ENCODE peak calls at places on chromosomes 4 and X, in ten cellular contexts. R is uterus, L is SJSA1, S is SJCRH30, G is adipocyte, O is hepatocyte, P is left ventricle myocardium inferior, T is HepG2, M is pancreas, C is A673. Z is an unnamed sample.

GRCh38 chr4:23305026-23305425 is 584.8 kb downstream of the PPARGC1A start:
- DNase-seq in M (no peak), P (no peak), G (no peak), S (no peak), T (peak; percentile 2), O (no peak), R (no peak), L (no peak), C (no peak), Z (no peak)

GRCh38 chrX:37726346-37726745 is 40.8 kb downstream of the XK start:
- DNase-seq in S (no peak), R (no peak), T (no peak), O (no peak), P (no peak), L (no peak), M (no peak), G (no peak), C (no peak), Z (no peak)

GRCh38 chrX:52934704-52935468 is 23.4 kb downstream of the FAM156A start:
- DNase-seq in R (peak; percentile 96), P (peak; percentile 91), G (peak; percentile 97), L (peak; percentile 92), S (peak; percentile 87), C (peak; percentile 98), M (peak; percentile 98), T (peak; percentile 81), O (peak; percentile 94), Z (peak; percentile 88)

GRCh38 chrX:155881158-155881993 is at the start of gene VAMP7:
- DNase-seq in O (peak; percentile 91), M (peak; percentile 82), L (peak; percentile 87), P (peak; percentile 85), G (peak; percentile 92), R (peak; percentile 79), C (peak; percentile 90), S (peak; percentile 86), T (peak; percentile 78), Z (peak; percentile 84)

GRCh38 chrX:26914232-26914631 is 548.9 kb downstream of the PPP4R3C start:
- DNase-seq in O (no peak), C (no peak), S (no peak), T (no peak), M (no peak), G (no peak), P (no peak), L (no peak), R (no peak), Z (no peak)

GRCh38 chr4:98508825-98509539 is 149.4 kb downstream of the TSPAN5 start:
- DNase-seq in P (no peak), T (no peak), L (no peak), O (no peak), M (no peak), G (no peak), S (no peak), R (no peak), C (peak; percentile 89), Z (no peak)

GRCh38 chrX:68146054-68146453 is 287.2 kb downstream of the OPHN1 start:
- DNase-seq in T (peak; percentile 39), O (peak; percentile 44), S (peak; percentile 5), P (no peak), C (peak; percentile 42), M (no peak), G (peak; percentile 58), R (no peak), L (no peak), Z (no peak)

GRCh38 chr4:168241953-168242352 is 76.6 kb downstream of the DDX60 start:
- DNase-seq in M (no peak), T (no peak), R (no peak), C (no peak), L (no peak), S (no peak), O (no peak), G (no peak), P (no peak), Z (no peak)

GRCh38 chr4:27316176-27316575 is 455.5 kb downstream of the STIM2 start:
- DNase-seq in C (no peak), S (no peak), M (no peak), O (peak; percentile 10), G (no peak), R (no peak), T (no peak), P (no peak), L (no peak), Z (no peak)

GRCh38 chrX:150983526-150984163 is 510 bp downstream of the HMGB3 start:
- DNase-seq in C (no peak), S (no peak), R (no peak), P (no peak), G (peak; percentile 38), T (no peak), O (peak; percentile 25), L (no peak), M (no peak), Z (no peak)

GRCh38 chrX:2425281-2426071 is 75.3 kb downstream of the DHRSX start:
- DNase-seq in G (peak; percentile 2), P (no peak), L (no peak), R (no peak), O (no peak), M (no peak), T (peak; percentile 10), S (no peak), C (peak; percentile 35), Z (no peak)

GRCh38 chr4:163892417-163892816 is 397.9 kb downstream of the TMA16 start:
- DNase-seq in T (no peak), O (no peak), C (no peak), L (no peak), G (no peak), P (no peak), M (no peak), R (no peak), S (no peak), Z (no peak)

GRCh38 chr4:2340272-2341061 is 78.0 kb downstream of the ZFYVE28 start:
- DNase-seq in C (no peak), S (no peak), G (no peak), P (no peak), O (no peak), L (peak; percentile 30), T (no peak), M (no peak), R (peak; percentile 5), Z (no peak)

GRCh38 chr4:55125087-55125721 is at the start of gene KDR:
- DNase-seq in C (peak; percentile 30), T (no peak), M (no peak), P (peak; percentile 56), G (peak; percentile 30), S (peak; percentile 17), L (no peak), O (peak; percentile 45), R (peak; percentile 65), Z (no peak)

DNA sequence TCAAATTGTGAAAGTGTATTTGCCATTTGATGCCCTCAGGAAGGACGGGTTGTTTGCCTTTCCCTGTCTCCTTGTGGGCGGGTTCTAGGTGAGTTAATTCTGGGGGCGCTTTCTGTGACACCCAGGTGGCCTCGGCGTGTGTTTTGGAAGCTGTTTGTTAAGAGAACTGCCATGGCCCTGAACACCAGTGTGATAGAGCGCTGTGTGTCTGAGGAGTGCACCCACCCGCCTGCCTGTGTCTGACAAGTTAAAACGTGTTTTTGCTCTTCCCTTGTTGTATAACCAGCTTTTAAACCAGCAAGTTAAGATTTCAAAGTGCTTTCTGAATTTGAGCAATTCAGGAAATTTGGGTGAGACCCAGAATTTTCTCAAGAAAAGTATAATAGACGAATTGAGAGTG is 55.3 kb upstream of the HGFAC start:
- DNase-seq in L (no peak), P (no peak), G (no peak), S (no peak), M (no peak), T (no peak), C (no peak), R (no peak), O (no peak), Z (no peak)
- H3K4me1 ChIP-seq in L (peaks cover 67% of the 10 kb centered on the region), P (peaks cover 49% of the 10 kb centered on the region), G (peaks cover 31% of the 10 kb centered on the region), S (peaks cover 11% of the 10 kb centered on the region), M (no peaks in the 10 kb centered on the region), T (peaks cover 46% of the 10 kb centered on the region), C (peaks cover 13% of the 10 kb centered on the region), R (no peaks in the 10 kb centered on the region), O (peaks cover 30% of the 10 kb centered on the region), Z (no peaks in the 10 kb centered on the region)

GRCh38 chr4:6603128-6603527 is 28.1 kb downstream of the MAN2B2 start:
- DNase-seq in S (no peak), L (no peak), M (no peak), G (no peak), C (no peak), P (no peak), T (no peak), R (no peak), O (no peak), Z (no peak)

GRCh38 chr4:6607368-6608050 is 32.5 kb downstream of the MAN2B2 start:
- DNase-seq in M (no peak), O (no peak), C (no peak), P (no peak), L (no peak), G (no peak), T (no peak), R (no peak), S (no peak), Z (no peak)

GRCh38 chr4:6605605-6606004 is 30.6 kb downstream of the MAN2B2 start:
- DNase-seq in O (no peak), M (no peak), G (no peak), T (no peak), L (no peak), S (no peak), C (no peak), P (no peak), R (no peak), Z (no peak)

GRCh38 chr4:6606465-6607235 is 31.7 kb downstream of the MAN2B2 start:
- DNase-seq in P (no peak), T (no peak), G (no peak), S (no peak), R (no peak), M (no peak), C (no peak), O (no peak), L (no peak), Z (no peak)

GRCh38 chr4:6605114-6605513 is 30.1 kb downstream of the MAN2B2 start:
- DNase-seq in L (no peak), S (no peak), R (no peak), G (no peak), T (no peak), O (no peak), M (no peak), P (no peak), C (no peak), Z (no peak)
- H3K36me3 ChIP-seq in L (peaks cover 4% of the 10 kb centered on the region), S (no peaks in the 10 kb centered on the region), R (no peaks in the 10 kb centered on the region), G (peaks cover 51% of the 10 kb centered on the region), T (peaks cover 11% of the 10 kb centered on the region), O (no peaks in the 10 kb centered on the region), M (no peaks in the 10 kb centered on the region), P (peaks cover 79% of the 10 kb centered on the region), C (no peaks in the 10 kb centered on the region), Z (no peaks in the 10 kb centered on the region)

DNA sequence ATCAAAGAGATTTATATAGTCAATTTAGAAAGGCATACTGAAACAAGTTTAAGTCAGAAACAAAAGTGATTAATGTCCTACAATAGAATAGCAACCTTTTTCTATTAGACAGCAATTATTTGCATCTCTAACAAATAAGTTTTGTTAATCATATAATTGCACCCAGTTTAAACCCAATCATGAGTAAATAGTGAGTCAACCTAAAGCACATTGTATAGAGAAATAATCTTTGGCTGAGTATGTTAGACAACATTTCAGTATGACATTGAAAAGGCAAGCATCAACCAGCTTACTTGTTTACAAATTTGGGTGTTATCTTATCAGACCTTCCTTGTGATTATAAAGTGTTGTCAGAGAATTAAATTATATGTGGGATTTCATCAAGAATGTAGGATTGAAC is 209.5 kb downstream of the IL15 start:
- DNase-seq in L (no peak), T (no peak), M (no peak), O (no peak), R (no peak), P (no peak), G (no peak), S (no peak), C (no peak), Z (no peak)
- H3K4me3 ChIP-seq in L (no peak overlapping the region), T (no peak overlapping the region), M (no peak overlapping the region), O (no peak overlapping the region), R (no peak overlapping the region), P (no peak overlapping the region), G (no peak overlapping the region), S (no peak overlapping the region), C (no peak overlapping the region), Z (no peak overlapping the region)

GRCh38 chr4:73709461-73710033 is 30.8 kb upstream of the CXCL8 start:
- DNase-seq in S (no peak), C (no peak), G (no peak), L (no peak), P (no peak), R (no peak), O (no peak), T (no peak), M (no peak), Z (no peak)
- H3K4me1 ChIP-seq in S (peaks cover 14% of the 10 kb centered on the region), C (peaks cover 9% of the 10 kb centered on the region), G (peaks cover 29% of the 10 kb centered on the region), L (peaks cover 47% of the 10 kb centered on the region), P (peaks cover 21% of the 10 kb centered on the region), R (peaks cover 8% of the 10 kb centered on the region), O (no peaks in the 10 kb centered on the region), T (no peaks in the 10 kb centered on the region), M (peaks cover 5% of the 10 kb centered on the region), Z (no peaks in the 10 kb centered on the region)